ENCODE peak calls at places on chromosomes 16 and 17, in six cellular contexts. Q, I, A, C, W and V are unnamed samples.

GRCh38 chr17:1735834-1736347 is 6.8 kb upstream of the SERPINF2 start:
- DNase-seq in Q (no peak), I (no peak), A (no peak), C (no peak), W (no peak), V (no peak)

GRCh38 chr17:29115906-29116651 is 64.1 kb downstream of the MYO18A start:
- DNase-seq in Q (peak), I (no peak), A (no peak), C (no peak), W (peak), V (peak)

GRCh38 chr17:48604770-48605329 is at the start of gene HOXB6:
- DNase-seq in Q (no peak), I (no peak), A (no peak), C (no peak), W (no peak), V (peak)

GRCh38 chr17:38871247-38871991 is 1.6 kb downstream of the LASP1 start:
- DNase-seq in Q (no peak), I (peak), A (no peak), C (no peak), W (peak), V (peak)

GRCh38 chr17:70144260-70144846 is 25.0 kb upstream of the KCNJ2 start:
- DNase-seq in Q (no peak), I (no peak), A (no peak), C (no peak), W (no peak), V (peak)

GRCh38 chr17:49241763-49242312 is 11.3 kb upstream of the PHOSPHO1 start:
- DNase-seq in Q (no peak), I (no peak), A (no peak), C (no peak), W (no peak), V (no peak)

GRCh38 chr16:84957792-84958191 is 53.5 kb downstream of the ZDHHC7 start:
- DNase-seq in Q (no peak), I (no peak), A (no peak), C (no peak), W (no peak), V (no peak)

GRCh38 chr17:79942591-79943353 is 92.9 kb downstream of the TBC1D16 start:
- DNase-seq in Q (no peak), I (no peak), A (no peak), C (peak), W (peak), V (no peak)

GRCh38 chr16:2469399-2470233 is 1.5 kb upstream of the NTN3 start:
- DNase-seq in Q (peak), I (no peak), A (no peak), C (no peak), W (no peak), V (no peak)

GRCh38 chr16:85570735-85571562 is 42.2 kb upstream of the GSE1 start:
- DNase-seq in Q (no peak), I (no peak), A (peak), C (no peak), W (peak), V (no peak)

GRCh38 chr17:850086-850827 is 68.1 kb downstream of the MRM3 start:
- DNase-seq in Q (no peak), I (no peak), A (no peak), C (no peak), W (no peak), V (no peak)

GRCh38 chr16:31664683-31665482 is 137.2 kb downstream of the AHSP start:
- DNase-seq in Q (no peak), I (no peak), A (no peak), C (no peak), W (no peak), V (peak)

GRCh38 chr17:27459433-27459832 is 3.2 kb downstream of the KSR1 start:
- DNase-seq in Q (no peak), I (no peak), A (no peak), C (no peak), W (no peak), V (no peak)